ENCODE peak calls at places on chromosomes 13 and 19, in four cellular contexts. I is hypothalamus, M is AG04450, X is nucleus accumbens. Z is an unnamed sample.

GRCh38 chr13:36288794-36289391 is 8.7 kb downstream of the CCDC169 start:
- DNase-seq in I (no peak), X (no peak), M (no peak), Z (no peak)

GRCh38 chr19:19463348-19464117 is 51.8 kb downstream of the TSSK6 start:
- DNase-seq in M (no peak), X (no peak), I (no peak), Z (no peak)

GRCh38 chr13:99418663-99419140 is 82.6 kb upstream of the TM9SF2 start:
- DNase-seq in M (no peak), I (no peak), X (no peak), Z (no peak)

GRCh38 chr19:49637865-49638350 is 2.0 kb downstream of the RRAS start:
- DNase-seq in I (no peak), M (no peak), X (no peak), Z (no peak)

GRCh38 chr13:31950121-31950810 is 81.3 kb upstream of the FRY start:
- DNase-seq in I (no peak), X (no peak), M (no peak), Z (no peak)

GRCh38 chr13:62014299-62014698 is 598.6 kb upstream of the PCDH20 start:
- DNase-seq in M (no peak), I (no peak), X (no peak), Z (no peak)

GRCh38 chr13:100825551-100825950 is 151.0 kb upstream of the TMTC4 start:
- DNase-seq in M (no peak), I (no peak), X (no peak), Z (no peak)

GRCh38 chr19:12792048-12792852 is 964 bp downstream of the JUNB start:
- DNase-seq in M (no peak), X (peak; percentile 66), I (peak; percentile 58), Z (peak; percentile 29)

GRCh38 chr13:46160474-46161066 is 21.4 kb downstream of the LCP1 start:
- DNase-seq in M (peak; percentile 11), X (no peak), I (no peak), Z (peak; percentile 57)

GRCh38 chr13:41942462-41943094 is 18.3 kb downstream of the VWA8 start:
- DNase-seq in M (peak; percentile 33), X (no peak), I (no peak), Z (no peak)

GRCh38 chr19:5914946-5915781 is 1.1 kb downstream of the CAPS start:
- DNase-seq in I (no peak), X (no peak), M (no peak), Z (no peak)

GRCh38 chr13:45705936-45706335 is 3.8 kb downstream of the CBY2 start:
- DNase-seq in I (no peak), X (no peak), M (no peak), Z (no peak)

GRCh38 chr13:40665754-40666057 is 735 bp downstream of the FOXO1 start:
- DNase-seq in I (no peak), M (no peak), X (no peak), Z (no peak)

Z was measured in hippocampal formation.